ENCODE peak calls at places on chromosome 1, in five cellular contexts. E is stomach, P is uterus, O is HCT116, W is upper lobe of left lung. L is an unnamed sample.

GRCh38 chr1:178341218-178341956 is 155.4 kb downstream of the CLEC20A start:
- DNase-seq in W (no peak), P (peak; percentile 19), E (peak; percentile 72), O (peak; percentile 68), L (peak; percentile 73)

GRCh38 chr1:21663251-21663950 is 5.8 kb downstream of the RAP1GAP start:
- DNase-seq in O (no peak), W (no peak), E (peak; percentile 20), P (peak; percentile 7), L (no peak)

GRCh38 chr1:21669287-21670058 is at the start of gene RAP1GAP:
- DNase-seq in E (peak; percentile 58), W (peak; percentile 90), O (no peak), P (no peak), L (no peak)

GRCh38 chr1:212971312-212971711 is 21.0 kb downstream of the VASH2 start:
- DNase-seq in E (peak; percentile 10), O (no peak), W (no peak), P (no peak), L (no peak)

GRCh38 chr1:96559181-96559580 is 162.4 kb upstream of the PTBP2 start:
- DNase-seq in E (no peak), P (no peak), W (no peak), O (no peak), L (no peak)

GRCh38 chr1:1043921-1044320 is 24.0 kb downstream of the AGRN start:
- DNase-seq in E (no peak), O (no peak), W (peak; percentile 85), P (no peak), L (no peak)

GRCh38 chr1:228547464-228547792 is 60.2 kb downstream of the RNF187 start:
- DNase-seq in E (no peak), W (no peak), P (no peak), O (no peak), L (no peak)

GRCh38 chr1:224331824-224332223 is 1.9 kb upstream of the NVL start:
- DNase-seq in E (no peak), P (no peak), W (no peak), O (no peak), L (no peak)

GRCh38 chr1:10209590-10209904 is 823 bp upstream of the KIF1B start:
- DNase-seq in O (no peak), E (no peak), W (no peak), P (no peak), L (no peak)

GRCh38 chr1:37718181-37718900 is 26.0 kb downstream of the CDCA8 start:
- DNase-seq in E (no peak), P (no peak), O (no peak), W (peak; percentile 69), L (no peak)

GRCh38 chr1:60915441-60915840 is 166.9 kb upstream of the NFIA start:
- DNase-seq in W (no peak), P (no peak), O (no peak), E (no peak), L (no peak)

GRCh38 chr1:170513138-170513537 is 18.8 kb upstream of the GORAB start:
- DNase-seq in P (no peak), W (no peak), E (no peak), O (no peak), L (no peak)

GRCh38 chr1:68328485-68328884 is 96.2 kb upstream of the WLS start:
- DNase-seq in E (no peak), P (no peak), W (no peak), O (no peak), L (no peak)

GRCh38 chr1:109984190-109984455 is 442 bp upstream of the AHCYL1 start:
- DNase-seq in W (no peak), E (no peak), P (no peak), O (no peak), L (no peak)

GRCh38 chr1:89673251-89673650 is 40.3 kb downstream of the LRRC8C start:
- DNase-seq in O (no peak), E (no peak), W (no peak), P (no peak), L (no peak)

GRCh38 chr1:234956821-234957329 is 171.8 kb downstream of the TOMM20 start:
- DNase-seq in W (no peak), O (no peak), E (no peak), P (peak; percentile 56), L (no peak)

GRCh38 chr1:76006234-76006633 is 68.3 kb upstream of the ST6GALNAC3 start:
- DNase-seq in O (no peak), P (no peak), E (no peak), W (no peak), L (no peak)

GRCh38 chr1:239811211-239811902 is 280.3 kb upstream of the FMN2 start:
- DNase-seq in P (no peak), O (no peak), W (no peak), E (no peak), L (no peak)

GRCh38 chr1:103517380-103518047 is 8.0 kb upstream of the RNPC3 start:
- DNase-seq in P (no peak), O (no peak), W (no peak), E (no peak), L (no peak)

GRCh38 chr1:53367503-53368313 is 39.8 kb upstream of the LRP8 start:
- DNase-seq in P (peak; percentile 1), W (no peak), O (no peak), E (peak; percentile 23), L (peak; percentile 34)

GRCh38 chr1:77704736-77705135 is 22.3 kb upstream of the ZZZ3 start:
- DNase-seq in P (no peak), O (no peak), W (no peak), E (no peak), L (no peak)

GRCh38 chr1:53878492-53879105 is 11.0 kb downstream of the YIPF1 start:
- DNase-seq in O (peak; percentile 49), W (no peak), E (no peak), P (no peak), L (no peak)

GRCh38 chr1:54487571-54488050 is 60.4 kb upstream of the ACOT11 start:
- DNase-seq in O (no peak), E (no peak), W (no peak), P (no peak), L (no peak)

GRCh38 chr1:233587958-233588799 is 25.7 kb upstream of the KCNK1 start:
- DNase-seq in O (no peak), E (no peak), P (no peak), W (no peak), L (no peak)

GRCh38 chr1:224106568-224107281 is 7.2 kb upstream of the FBXO28 start:
- DNase-seq in W (no peak), P (no peak), O (peak; percentile 48), E (peak; percentile 29), L (no peak)

GRCh38 chr1:16145988-16146887 is 9.6 kb downstream of the EPHA2 start:
- DNase-seq in E (peak; percentile 59), P (peak; percentile 91), O (no peak), W (no peak), L (peak; percentile 82)

GRCh38 chr1:37793773-37794371 is at the start of gene MANEAL:
- DNase-seq in W (peak; percentile 93), E (peak; percentile 48), O (peak; percentile 33), P (no peak), L (no peak)

GRCh38 chr1:27007909-27008582 is 4.6 kb downstream of the TENT5B start:
- DNase-seq in P (no peak), W (peak; percentile 87), O (no peak), E (peak; percentile 83), L (peak; percentile 78)

GRCh38 chr1:169364948-169365347 is 2.6 kb downstream of the NME7 start:
- DNase-seq in W (no peak), P (no peak), E (no peak), O (no peak), L (no peak)

GRCh38 chr1:201888282-201889033 is at the start of gene SHISA4:
- DNase-seq in P (peak; percentile 57), E (peak; percentile 83), W (peak; percentile 93), O (peak; percentile 51), L (peak; percentile 80)

GRCh38 chr1:54937469-54937868 is 43.0 kb upstream of the TMEM61 start:
- DNase-seq in W (no peak), O (no peak), P (no peak), E (no peak), L (no peak)

GRCh38 chr1:214003233-214003632 is 15.5 kb downstream of the PROX1 start:
- DNase-seq in E (no peak), W (no peak), O (no peak), P (no peak), L (no peak)

DNA sequence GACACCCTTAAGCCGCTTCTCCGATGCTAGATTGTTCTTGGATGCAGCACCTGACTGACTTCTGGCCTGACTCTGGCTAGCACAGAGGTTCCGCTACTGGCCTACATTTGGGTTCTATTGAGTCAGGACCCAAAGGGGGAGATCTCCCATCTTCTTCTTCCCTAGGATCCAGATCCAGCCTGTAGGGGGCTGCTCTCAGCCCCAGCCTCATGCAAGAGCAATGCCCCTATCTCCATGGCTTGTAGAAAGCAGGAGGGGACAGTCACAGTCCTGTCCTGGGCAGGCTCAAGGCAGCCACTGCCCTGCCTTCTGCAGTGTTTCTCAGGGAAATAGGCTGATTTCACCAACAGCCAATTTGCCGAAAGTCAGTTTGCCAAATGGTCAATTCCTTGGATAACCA is 6.3 kb upstream of the ADAR start:
- DNase-seq in P (no peak), W (no peak), E (no peak), O (no peak), L (no peak)
- TF ChIP-seq CTCF in P (no peak), W (no peak), E (no peak), O (no peak), L (no peak)

DNA sequence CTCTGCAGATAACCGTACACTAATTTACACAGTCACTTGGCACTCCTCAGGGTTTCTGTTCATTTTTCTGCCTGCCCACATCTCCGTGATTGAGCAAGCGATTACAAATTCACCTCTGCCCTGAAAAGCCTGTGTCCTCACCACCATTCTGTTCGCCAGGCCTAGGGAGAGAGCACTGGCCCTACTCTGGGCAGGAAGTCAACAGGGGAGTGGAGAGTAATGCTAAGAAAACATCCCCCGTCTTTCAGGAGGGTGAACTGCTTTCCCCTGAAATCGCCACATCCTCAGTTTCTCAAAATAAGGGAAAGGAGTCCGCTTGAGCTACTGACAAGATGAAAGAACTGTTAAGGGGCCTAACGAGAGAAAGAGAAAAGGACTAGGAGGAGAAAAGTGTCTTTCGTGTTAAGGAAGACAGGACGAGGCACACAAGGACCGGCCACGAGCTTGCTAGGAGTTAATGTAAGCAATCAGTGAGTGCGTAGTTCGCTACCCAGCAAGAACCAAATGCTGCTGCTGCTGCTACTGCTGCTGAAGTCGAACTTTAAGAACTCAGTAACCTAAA is 632 bp downstream of the PEX19 start:
- DNase-seq in E (peak; percentile 28), O (no peak), P (no peak), W (no peak), L (no peak)
- TF ChIP-seq POLR2A in E (no peak), O (no peak), P (no peak), W (no peak), L (no peak)

DNA sequence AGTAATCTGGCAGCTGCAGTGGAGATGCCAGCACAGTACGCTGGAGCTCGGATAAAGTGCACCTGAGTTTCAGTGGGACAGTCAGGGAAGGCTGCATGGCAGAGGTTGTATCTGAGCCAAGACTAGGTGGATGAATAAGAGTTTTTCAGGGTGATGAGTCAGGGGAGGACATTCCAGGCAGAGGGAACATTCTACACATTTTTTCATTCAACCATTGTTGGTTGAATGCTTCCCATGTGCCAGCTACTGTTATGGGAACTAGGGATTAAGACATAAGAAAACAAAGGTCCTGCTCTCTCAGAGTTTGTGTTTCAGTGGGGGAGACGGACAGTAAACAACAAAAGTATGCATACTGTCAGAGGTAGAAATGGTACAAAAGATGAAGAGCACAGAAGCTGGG is 5.2 kb downstream of the LEPR start:
- DNase-seq in E (no peak), P (no peak), W (no peak), O (no peak), L (no peak)
- H3K4me3 ChIP-seq in E (no peak overlapping the region), P (no peak overlapping the region), W (no peak overlapping the region), O (peak overlapping the region; percentile 4), L (no peak overlapping the region)

GRCh38 chr1:216587715-216588114 is 135.5 kb downstream of the ESRRG start:
- DNase-seq in E (no peak), P (no peak), W (no peak), O (no peak), L (no peak)
- TF ChIP-seq CTCF in E (no peak), P (no peak), W (no peak), O (no peak), L (no peak)

GRCh38 chr1:207751790-207752455 is at the start of gene CD46:
- DNase-seq in E (peak; percentile 99), W (peak; percentile 100), O (peak; percentile 87), P (peak; percentile 95), L (peak; percentile 95)
- TF ChIP-seq POLR2A in E (no peak), W (peak; percentile 94), O (peak; percentile 74), P (peak; percentile 89), L (peak; percentile 58)